ENCODE peak calls at places on chromosome 1, in six cellular contexts. F, S, Q, B, G and Z are unnamed samples.

GRCh38 chr1:33250217-33250616 is 6.1 kb upstream of the ZNF362 start:
- DNase-seq in F (no peak), S (no peak), Q (no peak), B (no peak), G (no peak), Z (no peak)

GRCh38 chr1:22332166-22332717 is 119.4 kb upstream of the ZBTB40 start:
- DNase-seq in F (no peak), S (no peak), Q (no peak), B (no peak), G (no peak), Z (no peak)

GRCh38 chr1:121538943-121539575 is 354.3 kb downstream of the SRGAP2C start:
- DNase-seq in F (peak), S (no peak), Q (no peak), B (no peak), G (no peak), Z (no peak)

GRCh38 chr1:221150996-221151395 is 271.8 kb downstream of the HLX start:
- DNase-seq in F (no peak), S (no peak), Q (no peak), B (no peak), G (no peak), Z (no peak)

GRCh38 chr1:213399695-213400094 is 348.7 kb downstream of the RPS6KC1 start:
- DNase-seq in F (peak), S (no peak), Q (no peak), B (no peak), G (no peak), Z (no peak)

GRCh38 chr1:110209715-110210603 is at the start of gene KCNC4:
- DNase-seq in F (peak), S (peak), Q (peak), B (peak), G (peak), Z (peak)

GRCh38 chr1:241253491-241253890 is 103.5 kb downstream of the RGS7 start:
- DNase-seq in F (no peak), S (no peak), Q (no peak), B (no peak), G (no peak), Z (no peak)

GRCh38 chr1:33842348-33842747 is 21.5 kb upstream of the HMGB4 start:
- DNase-seq in F (no peak), S (no peak), Q (no peak), B (no peak), G (no peak), Z (no peak)

GRCh38 chr1:3013371-3014038 is 7.8 kb upstream of the ACTRT2 start:
- DNase-seq in F (no peak), S (no peak), Q (no peak), B (no peak), G (no peak), Z (no peak)

GRCh38 chr1:225772323-225772768 is 5.3 kb upstream of the SRP9 start:
- DNase-seq in F (peak), S (peak), Q (no peak), B (peak), G (peak), Z (peak)

GRCh38 chr1:108082741-108083562 is 117.2 kb downstream of the SLC25A24 start:
- DNase-seq in F (no peak), S (no peak), Q (no peak), B (no peak), G (no peak), Z (no peak)

GRCh38 chr1:27372808-27373690 is 1.6 kb downstream of the FCN3 start:
- DNase-seq in F (no peak), S (peak), Q (no peak), B (no peak), G (no peak), Z (peak)

GRCh38 chr1:9413143-9413876 is 120.6 kb downstream of the SPSB1 start:
- DNase-seq in F (no peak), S (peak), Q (peak), B (peak), G (no peak), Z (peak)

GRCh38 chr1:224498574-224499170 is 64.1 kb upstream of the WDR26 start:
- DNase-seq in F (no peak), S (no peak), Q (no peak), B (no peak), G (peak), Z (no peak)

GRCh38 chr1:29364101-29364678 is 127.9 kb downstream of the PTPRU start:
- DNase-seq in F (no peak), S (no peak), Q (no peak), B (no peak), G (no peak), Z (no peak)

GRCh38 chr1:52925571-52926005 is 1.5 kb upstream of the SCP2 start:
- DNase-seq in F (peak), S (no peak), Q (no peak), B (no peak), G (no peak), Z (no peak)

GRCh38 chr1:31765041-31765467 is 914 bp upstream of the ADGRB2 start:
- DNase-seq in F (no peak), S (peak), Q (no peak), B (no peak), G (no peak), Z (peak)

GRCh38 chr1:60694980-60695379 is 387.4 kb upstream of the NFIA start:
- DNase-seq in F (no peak), S (peak), Q (no peak), B (no peak), G (no peak), Z (no peak)

GRCh38 chr1:241551759-241552638 is 19.8 kb downstream of the KMO start:
- DNase-seq in F (no peak), S (peak), Q (peak), B (no peak), G (no peak), Z (no peak)

GRCh38 chr1:43241352-43241953 is 28.3 kb upstream of the TMEM125 start:
- DNase-seq in F (peak), S (no peak), Q (no peak), B (no peak), G (no peak), Z (no peak)

GRCh38 chr1:166165661-166166399 is 971 bp downstream of the FAM78B start:
- DNase-seq in F (no peak), S (no peak), Q (no peak), B (no peak), G (no peak), Z (peak)

GRCh38 chr1:45666836-45667235 is 19.5 kb downstream of the GPBP1L1 start:
- DNase-seq in F (no peak), S (no peak), Q (no peak), B (no peak), G (no peak), Z (no peak)

GRCh38 chr1:12001249-12001917 is 17.9 kb upstream of the MIIP start:
- DNase-seq in F (peak), S (peak), Q (no peak), B (peak), G (no peak), Z (peak)

GRCh38 chr1:40034869-40035268 is 5.7 kb upstream of the CAP1 start:
- DNase-seq in F (no peak), S (no peak), Q (no peak), B (no peak), G (no peak), Z (no peak)

GRCh38 chr1:107473065-107473464 is 332.2 kb downstream of the NTNG1 start:
- DNase-seq in F (no peak), S (no peak), Q (no peak), B (no peak), G (no peak), Z (no peak)

GRCh38 chr1:15620155-15620545 is 2.9 kb downstream of the DDI2 start:
- DNase-seq in F (no peak), S (peak), Q (no peak), B (no peak), G (no peak), Z (no peak)

GRCh38 chr1:226662704-226663326 is 76.3 kb downstream of the ITPKB start:
- DNase-seq in F (no peak), S (peak), Q (peak), B (peak), G (no peak), Z (peak)

GRCh38 chr1:233907139-233907538 is 2.7 kb downstream of the SLC35F3 start:
- DNase-seq in F (no peak), S (no peak), Q (no peak), B (no peak), G (no peak), Z (peak)

GRCh38 chr1:156246241-156246761 is 1.6 kb downstream of the PAQR6 start:
- DNase-seq in F (no peak), S (no peak), Q (no peak), B (no peak), G (no peak), Z (peak)
- H3K27ac ChIP-seq in F (no peak), S (no peak), Q (no peak), B (peak), G (no peak), Z (no peak)

GRCh38 chr1:38465463-38465862 is 394.1 kb downstream of the RRAGC start:
- DNase-seq in F (no peak), S (no peak), Q (no peak), B (no peak), G (no peak), Z (no peak)
- TF ChIP-seq YY1 in F (no peak), S (no peak), Q (no peak), B (no peak), G (no peak), Z (no peak)

GRCh38 chr1:228178737-228179720 is 13.4 kb downstream of the IBA57 start:
- DNase-seq in F (no peak), S (peak), Q (no peak), B (no peak), G (no peak), Z (peak)

GRCh38 chr1:228181635-228182034 is 16.0 kb downstream of the IBA57 start:
- DNase-seq in F (no peak), S (no peak), Q (no peak), B (no peak), G (no peak), Z (no peak)

GRCh38 chr1:228182296-228183030 is 16.9 kb downstream of the IBA57 start:
- DNase-seq in F (no peak), S (no peak), Q (no peak), B (no peak), G (no peak), Z (no peak)

GRCh38 chr1:228181105-228181504 is 15.5 kb downstream of the IBA57 start:
- DNase-seq in F (no peak), S (no peak), Q (no peak), B (no peak), G (no peak), Z (no peak)

GRCh38 chr1:228180271-228180987 is 14.8 kb downstream of the IBA57 start:
- DNase-seq in F (peak), S (no peak), Q (no peak), B (no peak), G (no peak), Z (no peak)
- TF ChIP-seq CTCF in F (peak), S (peak), Q (peak), B (peak), G (peak), Z (peak)

GRCh38 chr1:156490401-156491032 is 10.1 kb downstream of the MEF2D start:
- DNase-seq in F (no peak), S (peak), Q (no peak), B (no peak), G (no peak), Z (peak)

GRCh38 chr1:156491151-156491949 is 9.2 kb downstream of the MEF2D start:
- DNase-seq in F (no peak), S (peak), Q (no peak), B (no peak), G (no peak), Z (no peak)

GRCh38 chr1:156488566-156489165 is 11.9 kb downstream of the MEF2D start:
- DNase-seq in F (no peak), S (no peak), Q (no peak), B (no peak), G (no peak), Z (no peak)

GRCh38 chr1:156489166-156489934 is 11.2 kb downstream of the MEF2D start:
- DNase-seq in F (no peak), S (peak), Q (no peak), B (no peak), G (no peak), Z (peak)

DNA sequence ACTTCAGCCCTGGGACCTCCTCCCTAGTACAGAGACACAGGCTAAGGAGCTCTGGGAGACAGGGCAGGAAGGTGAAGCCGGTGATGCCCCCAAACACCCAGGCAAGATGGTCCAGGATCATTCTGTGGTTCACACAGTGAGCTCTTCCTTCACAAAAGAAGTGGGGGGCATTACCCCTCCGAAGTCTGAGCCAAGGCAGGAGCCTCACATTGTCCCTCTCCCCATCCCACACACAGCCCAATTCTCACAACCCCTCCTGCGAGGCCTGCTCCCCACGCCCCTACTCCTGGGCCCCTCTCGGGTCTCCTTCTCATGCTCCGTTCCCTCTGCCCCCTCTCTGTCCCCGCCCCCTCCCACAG is 10.7 kb downstream of the MEF2D start:
- DNase-seq in F (no peak), S (no peak), Q (no peak), B (no peak), G (no peak), Z (no peak)
- H3K27ac ChIP-seq in F (no peak), S (no peak), Q (peak), B (peak), G (no peak), Z (peak)

DNA sequence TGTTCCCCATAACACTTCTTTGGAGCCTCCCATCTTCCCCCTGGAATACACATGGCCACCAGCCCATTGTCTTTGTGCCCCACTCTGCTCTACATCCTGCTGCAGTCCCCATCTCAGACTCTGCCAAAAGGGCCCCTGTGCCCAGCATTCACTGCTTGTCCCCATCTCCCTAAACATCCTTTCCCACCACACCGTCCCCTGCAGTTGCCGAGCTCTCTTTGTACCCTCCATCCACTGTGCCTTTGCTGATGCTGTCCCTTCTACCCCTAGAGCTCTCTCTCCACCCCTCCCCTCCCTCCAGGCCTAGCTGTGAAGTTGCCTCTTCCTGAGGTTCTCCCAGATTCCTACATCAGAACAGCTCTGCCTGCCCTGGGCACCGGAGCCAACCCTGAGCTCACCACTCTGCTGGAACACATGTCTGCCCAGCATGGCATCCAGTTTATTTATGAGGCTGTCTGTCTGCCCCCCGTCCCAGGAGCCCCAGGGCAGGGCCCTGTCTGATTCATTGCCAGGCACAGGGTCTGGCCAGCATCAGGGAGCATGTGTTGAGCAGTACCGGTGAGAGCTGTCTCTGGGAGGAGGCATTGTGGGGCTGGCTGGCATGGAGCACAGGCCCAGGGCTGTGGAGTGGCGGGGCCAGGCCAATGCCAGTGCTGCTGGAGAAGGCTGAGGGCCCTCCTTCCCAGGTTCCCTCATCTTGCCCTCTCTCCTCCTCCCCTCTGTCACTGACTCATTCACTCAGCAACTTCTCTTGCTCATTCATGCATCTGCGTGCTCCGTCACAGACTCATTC is 28.8 kb downstream of the EDN2 start:
- DNase-seq in F (no peak), S (no peak), Q (no peak), B (no peak), G (no peak), Z (peak)
- TF ChIP-seq YY1 in F (no peak), S (no peak), Q (no peak), B (no peak), G (no peak), Z (peak)

DNA sequence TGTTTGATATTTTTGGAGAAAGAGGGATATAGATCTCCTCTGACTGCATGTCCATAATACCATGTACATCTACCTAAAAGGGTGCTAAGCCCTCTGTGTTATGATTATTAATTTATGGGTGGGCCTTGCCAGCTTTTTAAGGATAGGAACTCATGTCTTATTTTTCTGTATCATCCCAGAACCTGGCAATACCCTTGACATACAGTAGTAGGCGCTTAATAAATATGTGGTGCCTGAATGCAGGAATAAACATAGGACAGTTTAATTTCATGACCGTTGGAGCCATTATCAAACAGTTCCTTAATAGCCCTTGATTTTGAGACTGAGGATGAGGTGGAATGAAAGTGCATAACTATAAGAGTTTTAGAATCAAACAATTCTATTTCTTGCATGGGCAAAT is 12.5 kb upstream of the ATP6V1G3 start:
- DNase-seq in F (no peak), S (no peak), Q (no peak), B (no peak), G (no peak), Z (no peak)
- TF ChIP-seq CTCF in F (no peak), S (no peak), Q (no peak), B (peak), G (no peak), Z (peak)

DNA sequence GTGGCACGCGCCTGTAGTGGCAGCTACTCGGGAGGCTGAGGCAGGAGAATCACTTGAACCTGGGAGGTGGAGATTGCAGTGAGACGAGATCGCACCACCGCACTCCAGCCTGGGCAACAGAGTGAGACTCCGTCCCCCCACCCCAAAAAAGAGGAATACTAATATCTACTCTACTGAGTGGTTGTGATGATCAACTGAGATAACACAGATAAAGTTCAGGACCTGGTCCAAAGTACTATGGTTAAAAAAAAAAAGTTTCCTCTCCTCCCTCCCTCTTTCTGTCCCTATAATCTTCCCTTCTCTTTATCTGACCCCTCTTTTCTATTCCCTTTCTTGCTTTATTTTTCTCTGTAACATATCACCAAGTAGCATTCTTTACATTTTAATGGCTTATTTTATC is 4.0 kb upstream of the RORC start:
- DNase-seq in F (no peak), S (no peak), Q (no peak), B (no peak), G (no peak), Z (no peak)
- H3K27ac ChIP-seq in F (no peak), S (no peak), Q (no peak), B (no peak), G (no peak), Z (no peak)